ENCODE peak calls at places on chromosomes 6 and 20, in eight cellular contexts. G is HepG2, A is upper lobe of left lung, X is gastrocnemius medialis, E is HCT116, H is right lobe of liver, D is K562, L is IMR-90. R is an unnamed sample.

GRCh38 chr20:23287366-23288190 is 63.0 kb upstream of the NXT1 start:
- ATAC-seq in L (no peak), X (no peak), E (no peak), D (no peak), A (peak; percentile 18), G (peak; percentile 62), H (no peak), R (no peak)

GRCh38 chr6:112223070-112223861 is 31.1 kb downstream of the LAMA4 start:
- ATAC-seq in X (peak; percentile 72), H (peak; percentile 47), L (peak; percentile 44), A (peak; percentile 85), G (no peak), E (no peak), D (no peak), R (peak; percentile 75)

GRCh38 chr6:118770112-118770788 is 118.9 kb upstream of the CEP85L start:
- ATAC-seq in H (peak; percentile 27), E (no peak), G (no peak), X (no peak), A (no peak), L (no peak), D (no peak), R (no peak)

GRCh38 chr6:22447191-22447590 is 122.2 kb upstream of the HDGFL1 start:
- ATAC-seq in A (no peak), H (no peak), L (no peak), E (no peak), D (no peak), G (no peak), X (peak; percentile 70), R (no peak)

GRCh38 chr6:71211799-71212198 is 76.8 kb upstream of the OGFRL1 start:
- ATAC-seq in A (no peak), L (no peak), H (no peak), X (no peak), E (no peak), D (no peak), G (no peak), R (no peak)

GRCh38 chr6:13038315-13039261 is 289.7 kb downstream of the TBC1D7 start:
- ATAC-seq in D (no peak), H (no peak), G (no peak), E (no peak), L (no peak), A (no peak), X (peak; percentile 52), R (no peak)

GRCh38 chr6:43770417-43771209 is 602 bp downstream of the VEGFA start:
- ATAC-seq in D (peak; percentile 56), A (peak; percentile 49), H (peak; percentile 8), L (peak; percentile 41), G (peak; percentile 5), X (peak; percentile 7), E (peak; percentile 23), R (peak; percentile 16)

GRCh38 chr20:23142162-23143050 is 56.3 kb upstream of the CD93 start:
- ATAC-seq in E (peak; percentile 53), D (no peak), A (peak; percentile 58), X (no peak), L (no peak), H (peak; percentile 32), G (no peak), R (no peak)

GRCh38 chr6:17102258-17102870 is 514 bp downstream of the STMND1 start:
- ATAC-seq in L (no peak), X (no peak), D (no peak), E (no peak), A (no peak), H (no peak), G (no peak), R (no peak)

GRCh38 chr20:11048739-11049138 is 374.9 kb upstream of the JAG1 start:
- ATAC-seq in L (no peak), E (no peak), A (no peak), D (no peak), G (no peak), H (no peak), X (no peak), R (no peak)

GRCh38 chr20:59165794-59166709 is 2.4 kb downstream of the ZNF831 start:
- ATAC-seq in L (no peak), X (no peak), E (no peak), A (no peak), D (no peak), H (no peak), G (no peak), R (no peak)

GRCh38 chr6:149905911-149906371 is 8.0 kb upstream of the RAET1E start:
- ATAC-seq in X (peak; percentile 22), L (no peak), D (no peak), H (no peak), G (no peak), E (no peak), A (no peak), R (no peak)

GRCh38 chr6:128358111-128358780 is 162.2 kb downstream of the PTPRK start:
- ATAC-seq in H (peak; percentile 89), D (no peak), E (no peak), A (no peak), G (peak; percentile 56), L (peak; percentile 57), X (no peak), R (no peak)

GRCh38 chr20:50346372-50347347 is 156.0 kb downstream of the CEBPB start:
- ATAC-seq in A (peak; percentile 69), G (no peak), L (peak; percentile 92), D (no peak), H (peak; percentile 56), X (peak; percentile 91), E (no peak), R (peak; percentile 77)

GRCh38 chr20:54084727-54085368 is 14.5 kb upstream of the BCAS1 start:
- ATAC-seq in H (peak; percentile 80), E (no peak), A (no peak), X (no peak), L (no peak), D (no peak), G (peak; percentile 87), R (no peak)

GRCh38 chr20:44018684-44019637 is 104.3 kb downstream of the TOX2 start:
- ATAC-seq in X (no peak), E (peak; percentile 26), D (no peak), L (peak; percentile 56), H (no peak), G (no peak), A (no peak), R (no peak)

GRCh38 chr6:37867756-37868446 is 48.4 kb downstream of the ZFAND3 start:
- ATAC-seq in A (no peak), E (peak; percentile 34), D (no peak), H (no peak), X (no peak), G (no peak), L (peak; percentile 21), R (no peak)

DNA sequence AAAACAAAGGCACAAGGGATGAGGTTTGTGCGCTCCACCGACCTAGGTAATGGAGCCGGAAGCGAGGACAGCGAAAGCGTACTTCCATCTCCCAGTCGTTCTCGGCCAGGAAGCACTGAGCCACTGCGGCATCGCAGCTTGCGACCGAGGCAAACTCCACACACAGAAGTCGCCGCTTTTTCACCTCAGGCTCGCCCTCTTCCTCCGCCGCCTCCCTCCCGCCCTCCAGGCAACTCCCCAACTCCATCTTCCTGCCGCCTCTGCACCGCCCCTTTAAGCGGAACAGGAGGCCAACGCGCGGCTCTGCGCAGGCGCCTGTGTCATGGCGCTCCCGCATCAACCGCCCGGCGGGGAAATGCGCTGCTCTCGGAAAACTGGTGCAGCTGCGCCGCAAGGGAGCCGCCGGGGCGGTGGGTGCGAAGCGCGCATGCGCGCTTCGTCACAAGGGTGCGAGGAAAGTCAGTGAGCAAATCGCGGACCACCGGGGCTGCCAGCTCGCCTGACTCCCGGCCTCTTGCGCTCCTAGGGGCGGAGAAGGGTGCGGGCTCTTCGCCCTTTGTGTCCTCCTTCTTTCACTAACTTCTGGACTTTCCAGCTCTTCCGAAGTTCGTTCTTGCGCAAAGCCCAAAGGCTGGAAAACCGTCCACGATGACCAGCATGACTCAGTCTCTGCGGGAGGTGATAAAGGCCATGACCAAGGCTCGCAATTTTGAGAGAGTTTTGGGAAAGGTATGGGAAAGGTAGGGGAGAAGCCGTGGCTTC is at the start of the genes ACOT13 and TDP2:
- ATAC-seq in G (peak; percentile 95), A (peak; percentile 100), E (peak; percentile 96), X (peak; percentile 91), H (peak; percentile 85), L (peak; percentile 98), D (peak; percentile 91), R (peak; percentile 99)
- TF ChIP-seq POLR2A in G (peak; percentile 76), A (no peak), E (peak; percentile 70), X (peak; percentile 81), H (peak; percentile 86), L (peak; percentile 73), D (peak; percentile 94), R (peak; percentile 73)

DNA sequence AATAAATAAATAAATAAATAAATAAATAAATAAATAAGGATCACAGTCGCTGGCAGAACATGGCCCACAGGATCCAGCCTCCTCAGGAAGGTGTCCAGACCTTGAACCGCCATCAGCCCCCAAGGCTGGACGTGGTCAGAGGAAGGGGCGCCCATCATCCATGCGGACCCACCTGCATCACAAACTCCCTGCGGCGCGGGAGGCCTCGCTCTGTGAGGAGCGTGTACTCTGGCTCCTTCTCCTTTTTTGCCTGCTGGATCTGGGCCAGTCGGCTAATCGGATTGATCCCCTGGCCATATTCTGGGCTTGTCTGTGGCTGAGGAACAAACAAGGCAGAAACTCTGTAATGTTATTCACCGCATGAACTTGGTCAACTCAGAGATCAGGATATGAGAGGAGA is 65.2 kb downstream of the STAU1 start:
- ATAC-seq in A (no peak), D (no peak), H (no peak), E (no peak), L (no peak), G (no peak), X (no peak), R (no peak)
- H3K36me3 ChIP-seq in A (peaks cover 56% of the 10 kb centered on the region), D (peaks cover 75% of the 10 kb centered on the region), H (peaks cover 18% of the 10 kb centered on the region), E (peaks cover 21% of the 10 kb centered on the region), L (peaks cover 42% of the 10 kb centered on the region), G (peaks cover 45% of the 10 kb centered on the region), X (peaks cover 5% of the 10 kb centered on the region), R (peaks cover 82% of the 10 kb centered on the region)

GRCh38 chr6:2229742-2230141 is 15.7 kb downstream of the GMDS start:
- ATAC-seq in E (no peak), X (no peak), L (no peak), G (no peak), D (no peak), A (no peak), H (no peak), R (no peak)

GRCh38 chr6:2229039-2229438 is 16.4 kb downstream of the GMDS start:
- ATAC-seq in G (no peak), E (no peak), D (no peak), L (no peak), H (no peak), X (no peak), A (no peak), R (no peak)

GRCh38 chr6:2231438-2231837 is 14.0 kb downstream of the GMDS start:
- ATAC-seq in X (no peak), A (no peak), E (no peak), H (no peak), D (no peak), G (no peak), L (peak; percentile 21), R (no peak)

GRCh38 chr6:2232445-2232844 is 13.0 kb downstream of the GMDS start:
- ATAC-seq in L (no peak), A (no peak), D (no peak), X (no peak), G (no peak), H (no peak), E (no peak), R (no peak)

GRCh38 chr6:2230659-2231277 is 14.6 kb downstream of the GMDS start:
- ATAC-seq in L (no peak), H (no peak), A (no peak), X (no peak), D (no peak), E (no peak), G (no peak), R (no peak)
- H3K27ac ChIP-seq in L (no peak overlapping the region), H (no peak overlapping the region), A (no peak overlapping the region), X (no peak overlapping the region), D (no peak overlapping the region), E (no peak overlapping the region), G (peak overlapping the region; percentile 30), R (no peak overlapping the region)

GRCh38 chr20:47352332-47353223 is 3.9 kb downstream of the ZMYND8 start:
- ATAC-seq in G (no peak), L (no peak), A (no peak), H (peak; percentile 56), E (no peak), X (no peak), D (peak; percentile 12), R (no peak)
- TF ChIP-seq POLR2A in G (peak; percentile 47), L (no peak), A (no peak), H (peak; percentile 55), E (no peak), X (no peak), D (peak; percentile 35), R (peak; percentile 9)

R was measured in gastroesophageal sphincter.